ENCODE peak calls at places on chromosomes 12 and 14, in four cellular contexts. One of them, this sample, is unnamed.
A peak's percentile ranks its signal among the peaks of the same experiment; 100 is the strongest.

GRCh38 chr12:14239350-14239934 is 126.0 kb upstream of the ATF7IP start:
- DNase-seq in heart right ventricle: peak; percentile 14
- DNase-seq in upper lobe of right lung: no peak
- DNase-seq in WTC11: peak; percentile 34
- DNase-seq in this sample: peak; percentile 12

GRCh38 chr14:94056579-94057308 is 24.3 kb downstream of the DDX24 start:
- DNase-seq in heart right ventricle: no peak
- DNase-seq in upper lobe of right lung: no peak
- DNase-seq in WTC11: no peak
- DNase-seq in this sample: no peak

GRCh38 chr14:61526405-61527312 is 168.7 kb upstream of the HIF1A start:
- DNase-seq in heart right ventricle: no peak
- DNase-seq in upper lobe of right lung: peak; percentile 70
- DNase-seq in WTC11: no peak
- DNase-seq in this sample: peak; percentile 94

GRCh38 chr12:131907379-131908081 is 13.1 kb downstream of the ULK1 start:
- DNase-seq in heart right ventricle: no peak
- DNase-seq in upper lobe of right lung: no peak
- DNase-seq in WTC11: no peak
- DNase-seq in this sample: peak; percentile 1

GRCh38 chr12:96157427-96157826 is 36.7 kb upstream of the ELK3 start:
- DNase-seq in heart right ventricle: no peak
- DNase-seq in upper lobe of right lung: no peak
- DNase-seq in WTC11: no peak
- DNase-seq in this sample: no peak

GRCh38 chr12:80702889-80703605 is 4.4 kb upstream of the MYF6 start:
- DNase-seq in heart right ventricle: peak; percentile 10
- DNase-seq in upper lobe of right lung: no peak
- DNase-seq in WTC11: no peak
- DNase-seq in this sample: no peak

GRCh38 chr14:55066223-55066622 is 14.8 kb downstream of the MAPK1IP1L start:
- DNase-seq in heart right ventricle: no peak
- DNase-seq in upper lobe of right lung: no peak
- DNase-seq in WTC11: no peak
- DNase-seq in this sample: no peak

GRCh38 chr12:32134144-32134888 is 27.7 kb downstream of the BICD1 start:
- DNase-seq in heart right ventricle: no peak
- DNase-seq in upper lobe of right lung: no peak
- DNase-seq in WTC11: no peak
- DNase-seq in this sample: no peak

GRCh38 chr14:105066285-105067071 is 1.2 kb upstream of the GPR132 start:
- DNase-seq in heart right ventricle: peak; percentile 4
- DNase-seq in upper lobe of right lung: no peak
- DNase-seq in WTC11: no peak
- DNase-seq in this sample: no peak

GRCh38 chr14:54211562-54212308 is 185.1 kb upstream of the CDKN3 start:
- DNase-seq in heart right ventricle: no peak
- DNase-seq in upper lobe of right lung: no peak
- DNase-seq in WTC11: no peak
- DNase-seq in this sample: no peak

GRCh38 chr14:79357307-79357706 is 854.0 kb downstream of the DIO2 start:
- DNase-seq in heart right ventricle: no peak
- DNase-seq in upper lobe of right lung: no peak
- DNase-seq in WTC11: no peak
- DNase-seq in this sample: no peak

DNA sequence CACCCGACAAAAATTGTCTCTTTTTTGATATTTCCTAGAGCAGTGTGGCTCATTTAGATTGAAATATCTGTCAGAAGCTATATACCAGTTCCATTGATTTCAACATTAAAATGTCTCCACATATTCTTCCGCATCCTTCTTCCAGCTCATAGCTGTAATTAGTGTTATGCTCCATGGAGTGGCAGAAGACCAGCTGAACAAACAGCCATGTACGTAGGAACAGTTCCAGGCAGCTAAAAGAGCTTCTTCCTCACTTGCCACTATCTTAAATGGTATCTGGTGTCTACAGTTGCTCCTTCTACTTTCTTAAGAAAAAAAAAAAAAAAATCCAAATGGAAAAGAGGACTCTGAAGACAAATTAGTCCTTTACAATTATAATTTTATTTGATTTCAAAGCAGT is 848.0 kb downstream of the DIO2 start:
- DNase-seq in heart right ventricle: no peak
- DNase-seq in upper lobe of right lung: no peak
- DNase-seq in WTC11: no peak
- DNase-seq in this sample: no peak
- TF ChIP-seq CTCF in heart right ventricle: no peak
- TF ChIP-seq CTCF in upper lobe of right lung: no peak
- TF ChIP-seq CTCF in WTC11: no peak
- TF ChIP-seq CTCF in this sample: no peak

DNA sequence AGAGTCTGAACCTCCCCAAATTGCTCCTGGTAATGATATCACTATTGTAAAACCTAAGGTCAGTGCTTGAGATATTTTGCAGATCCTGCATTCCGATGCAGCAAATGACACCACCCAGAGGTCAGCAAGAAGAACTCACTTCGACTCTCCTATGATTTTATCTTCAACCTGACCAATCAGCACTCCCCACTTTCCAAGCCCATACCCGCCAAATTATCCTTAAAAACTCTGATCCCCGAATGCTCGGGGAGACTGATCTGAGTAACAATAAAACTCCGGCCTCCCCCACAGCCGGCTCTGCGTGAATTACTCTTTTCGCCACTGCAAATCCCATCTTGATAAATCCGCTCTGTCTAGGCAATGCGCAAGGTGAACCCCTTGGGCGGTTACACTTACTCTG is 1.2 kb downstream of the NPC2 start:
- DNase-seq in heart right ventricle: no peak
- DNase-seq in upper lobe of right lung: no peak
- DNase-seq in WTC11: no peak
- DNase-seq in this sample: no peak
- TF ChIP-seq CTCF in heart right ventricle: no peak
- TF ChIP-seq CTCF in upper lobe of right lung: peak; percentile 34
- TF ChIP-seq CTCF in WTC11: no peak
- TF ChIP-seq CTCF in this sample: no peak

GRCh38 chr14:65180725-65181025 is 78.4 kb upstream of the MAX start:
- DNase-seq in heart right ventricle: no peak
- DNase-seq in upper lobe of right lung: no peak
- DNase-seq in WTC11: no peak
- DNase-seq in this sample: no peak
- TF ChIP-seq CTCF in heart right ventricle: no peak
- TF ChIP-seq CTCF in upper lobe of right lung: no peak
- TF ChIP-seq CTCF in WTC11: no peak
- TF ChIP-seq CTCF in this sample: no peak

DNA sequence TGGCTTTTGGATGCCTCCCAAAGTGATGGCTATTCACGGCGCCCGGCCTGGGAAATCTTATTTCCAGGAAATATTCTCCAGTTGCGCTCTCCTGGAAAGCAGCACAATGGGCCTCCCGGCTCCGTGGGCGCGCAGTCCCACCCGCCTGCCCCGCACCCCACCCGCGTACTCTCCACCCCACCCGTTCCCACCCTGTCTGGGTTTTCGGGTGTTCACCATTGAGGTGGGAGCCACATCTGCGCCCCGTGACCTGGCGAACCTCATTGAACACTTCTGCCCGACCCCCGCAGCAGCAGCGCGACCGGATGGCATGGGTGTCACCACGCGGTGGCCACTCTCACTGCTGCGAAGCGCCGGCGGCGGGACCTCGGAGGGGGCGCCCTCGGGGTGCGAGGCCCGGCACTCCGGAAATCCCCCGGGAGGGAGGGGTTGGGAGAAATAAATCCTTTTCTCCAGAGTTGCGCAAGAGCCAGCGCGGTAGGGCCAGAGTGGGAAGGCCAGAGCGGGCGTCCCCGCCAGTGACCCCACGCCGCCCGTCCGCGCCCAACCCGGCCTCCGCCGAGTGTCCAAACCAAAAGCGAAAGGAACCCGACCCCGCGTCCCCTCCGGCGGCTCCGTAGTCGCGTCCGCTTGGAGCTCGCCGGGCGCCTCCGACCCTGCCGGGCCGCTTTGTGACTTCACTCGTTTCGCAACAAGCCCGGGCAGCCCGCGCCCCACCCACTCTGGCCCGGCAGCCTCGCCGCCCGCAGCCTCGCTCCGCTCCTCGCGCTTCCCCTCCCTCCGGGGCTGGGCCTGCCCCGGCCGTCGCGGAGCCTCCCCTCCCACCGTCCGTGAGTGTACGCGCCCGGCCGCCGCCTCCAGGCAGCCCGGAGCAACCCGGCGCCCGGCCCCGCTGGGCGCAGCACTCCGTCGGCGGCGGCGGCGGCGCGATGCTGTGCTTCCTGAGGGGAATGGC is at the start of gene DRAM1:
- DNase-seq in heart right ventricle: peak; percentile 88
- DNase-seq in upper lobe of right lung: peak; percentile 98
- DNase-seq in WTC11: peak; percentile 83
- DNase-seq in this sample: peak; percentile 87
- TF ChIP-seq CTCF in heart right ventricle: no peak
- TF ChIP-seq CTCF in upper lobe of right lung: peak; percentile 16
- TF ChIP-seq CTCF in WTC11: no peak
- TF ChIP-seq CTCF in this sample: no peak